ENCODE peak calls at places on chromosome 15, in four cellular contexts. K is stimulated activated CD4-positive, alpha-beta T cell treated with anti-CD3 and anti-CD28 coated beads, Interleukin-15, amount 100 ng/mL, for 24 hours; I is EL; F is brain microvascular endothelial cell. Y is an unnamed sample.

GRCh38 chr15:40843885-40844542 is at the start of gene SPINT1:
- DNase-seq in I (peak; percentile 14), F (no peak), K (peak; percentile 90), Y (no peak)

GRCh38 chr15:71512281-71513016 is 297.9 kb upstream of the NR2E3 start:
- DNase-seq in I (no peak), F (no peak), K (no peak), Y (no peak)

GRCh38 chr15:38589502-38589901 is 24.9 kb upstream of the RASGRP1 start:
- DNase-seq in F (peak; percentile 57), I (peak; percentile 84), K (peak; percentile 41), Y (no peak)

GRCh38 chr15:95252404-95252803 is 1021.0 kb downstream of the MCTP2 start:
- DNase-seq in F (no peak), I (no peak), K (no peak), Y (no peak)

GRCh38 chr15:55434989-55435825 is 26.9 kb downstream of the PIERCE2 start:
- DNase-seq in F (peak; percentile 58), K (no peak), I (peak; percentile 55), Y (no peak)

GRCh38 chr15:62118446-62118964 is 46.6 kb downstream of the C2CD4B start:
- DNase-seq in K (no peak), I (no peak), F (no peak), Y (no peak)

GRCh38 chr15:78739996-78740903 is 71.0 kb downstream of the ADAMTS7 start:
- DNase-seq in F (peak; percentile 39), I (peak; percentile 59), K (peak; percentile 81), Y (peak; percentile 78)

GRCh38 chr15:53910852-53911251 is 67.4 kb upstream of the UNC13C start:
- DNase-seq in K (no peak), F (no peak), I (no peak), Y (no peak)

GRCh38 chr15:69451951-69452701 is 492 bp upstream of the RPLP1 start:
- DNase-seq in F (peak; percentile 22), I (no peak), K (peak; percentile 38), Y (no peak)

GRCh38 chr15:70101459-70102113 is 3.9 kb upstream of the TLE3 start:
- DNase-seq in F (peak; percentile 88), K (no peak), I (peak; percentile 77), Y (peak; percentile 84)

GRCh38 chr15:65363766-65364165 is 14.0 kb downstream of the IGDCC3 start:
- DNase-seq in F (no peak), K (no peak), I (no peak), Y (no peak)

GRCh38 chr15:62549345-62549970 is 384.4 kb upstream of the C2CD4B start:
- DNase-seq in K (peak; percentile 27), I (peak; percentile 38), F (peak; percentile 53), Y (no peak)

GRCh38 chr15:55277116-55277564 is 12.5 kb downstream of the RAB27A start:
- DNase-seq in F (no peak), I (no peak), K (peak; percentile 67), Y (no peak)

GRCh38 chr15:86915811-86916331 is 836.2 kb downstream of the AGBL1 start:
- DNase-seq in K (no peak), F (peak; percentile 37), I (peak; percentile 52), Y (peak; percentile 61)

GRCh38 chr15:29045717-29046116 is 159.9 kb downstream of the APBA2 start:
- DNase-seq in F (peak; percentile 66), K (peak; percentile 39), I (peak; percentile 63), Y (no peak)

GRCh38 chr15:80844011-80844732 is 65.0 kb downstream of the CEMIP start:
- DNase-seq in K (no peak), F (peak; percentile 35), I (peak; percentile 62), Y (no peak)